ENCODE peak calls at places on chromosomes 12 and 14, in eight cellular contexts. M is stimulated activated CD4-positive, alpha-beta T cell treated with anti-CD3 and anti-CD28 coated beads, Interleukin-15, amount 100 ng/mL, for 24 hours; Z is GM13976; N is iPS-NIHi11; H is sciatic nerve; Y is left ventricle myocardium inferior; X is cardiac fibroblast; T is activated CD4-positive, alpha-beta T cell treated with anti-CD3 and anti-CD28 coated beads, Interleukin-2, amount 50 U/mL, for 1 hour. W is an unnamed sample.
A peak's percentile ranks its signal among the peaks of the same experiment; 100 is the strongest.

GRCh38 chr12:47087088-47087688 is 7.4 kb upstream of the AMIGO2 start:
- DNase-seq in N (no peak), Y (no peak), Z (no peak), H (no peak), T (no peak), X (peak; percentile 59), M (no peak), W (no peak)

GRCh38 chr14:100654814-100655795 is 67.9 kb upstream of the BEGAIN start:
- DNase-seq in N (peak; percentile 93), X (no peak), H (no peak), Z (peak; percentile 87), Y (no peak), M (peak; percentile 60), T (peak; percentile 48), W (peak; percentile 75)

GRCh38 chr12:18998343-18999270 is 130.9 kb upstream of the PLEKHA5 start:
- DNase-seq in H (no peak), M (no peak), N (no peak), Z (no peak), T (no peak), X (peak; percentile 88), Y (no peak), W (no peak)

GRCh38 chr14:26966942-26967341 is 369.1 kb upstream of the NOVA1 start:
- DNase-seq in Z (no peak), M (no peak), N (peak; percentile 6), Y (no peak), H (no peak), X (peak; percentile 25), T (no peak), W (no peak)

GRCh38 chr12:19227190-19227879 is 97.8 kb downstream of the PLEKHA5 start:
- DNase-seq in H (no peak), X (no peak), M (no peak), T (no peak), Y (no peak), N (no peak), Z (no peak), W (no peak)

GRCh38 chr12:56164345-56164729 is 6.2 kb downstream of the MYL6 start:
- DNase-seq in T (no peak), Z (no peak), N (no peak), X (no peak), H (no peak), M (no peak), Y (no peak), W (no peak)

GRCh38 chr14:104394606-104394910 is 185.0 kb upstream of the C14orf180 start:
- DNase-seq in H (no peak), X (no peak), Z (peak; percentile 29), Y (peak; percentile 10), M (no peak), T (no peak), N (no peak), W (no peak)

GRCh38 chr12:130351331-130351730 is 13.6 kb downstream of the PIWIL1 start:
- DNase-seq in M (no peak), H (no peak), Y (no peak), Z (no peak), N (no peak), T (no peak), X (no peak), W (no peak)

GRCh38 chr14:85443001-85443400 is 86.9 kb upstream of the FLRT2 start:
- DNase-seq in M (no peak), H (no peak), N (no peak), T (no peak), Z (no peak), X (peak; percentile 16), Y (no peak), W (no peak)

GRCh38 chr12:131196220-131196619 is 242.5 kb downstream of the ADGRD1 start:
- DNase-seq in M (no peak), Z (no peak), Y (no peak), H (peak; percentile 31), N (no peak), X (no peak), T (no peak), W (no peak)

GRCh38 chr12:6615802-6616201 is 8.6 kb upstream of the CHD4 start:
- DNase-seq in M (no peak), Z (no peak), X (no peak), H (no peak), T (no peak), Y (no peak), N (no peak), W (no peak)

GRCh38 chr14:105219753-105220152 is 28.6 kb upstream of the BTBD6 start:
- DNase-seq in M (no peak), Y (no peak), X (no peak), T (no peak), N (no peak), H (no peak), Z (no peak), W (no peak)

GRCh38 chr12:12207746-12208145 is 59.1 kb downstream of the LRP6 start:
- DNase-seq in H (no peak), Z (no peak), N (no peak), M (no peak), X (no peak), Y (no peak), T (no peak), W (no peak)

GRCh38 chr12:29547151-29547561 is 49.7 kb upstream of the OVCH1 start:
- DNase-seq in Z (no peak), Y (no peak), T (no peak), H (no peak), N (no peak), M (no peak), X (peak; percentile 43), W (no peak)

GRCh38 chr14:36580856-36581831 is 1.3 kb downstream of the NKX2-8 start:
- DNase-seq in N (peak; percentile 77), Y (peak; percentile 13), T (no peak), Z (peak; percentile 39), H (no peak), M (peak; percentile 41), X (peak; percentile 27), W (peak; percentile 59)

GRCh38 chr12:16165506-16165905 is 112.0 kb downstream of the SLC15A5 start:
- DNase-seq in N (peak; percentile 54), X (peak; percentile 83), T (no peak), M (peak; percentile 1), H (no peak), Y (no peak), Z (no peak), W (no peak)

GRCh38 chr14:69945905-69946304 is 66.7 kb downstream of the SMOC1 start:
- DNase-seq in H (no peak), X (no peak), Z (no peak), M (no peak), T (no peak), Y (no peak), N (no peak), W (no peak)

GRCh38 chr14:78399316-78399889 is 229.2 kb downstream of the NRXN3 start:
- DNase-seq in Y (no peak), T (no peak), H (no peak), X (peak; percentile 19), Z (no peak), N (peak; percentile 26), M (peak; percentile 13), W (no peak)

GRCh38 chr12:101889216-101889752 is 11.9 kb downstream of the DRAM1 start:
- DNase-seq in Z (no peak), H (no peak), X (no peak), Y (no peak), N (no peak), M (no peak), T (no peak), W (no peak)

GRCh38 chr12:26822051-26822450 is 10.9 kb downstream of the ITPR2 start:
- DNase-seq in N (no peak), X (no peak), Z (no peak), Y (no peak), H (no peak), M (no peak), T (no peak), W (no peak)

GRCh38 chr12:82862069-82862841 is 175.5 kb downstream of the TMTC2 start:
- DNase-seq in X (peak; percentile 30), N (no peak), T (no peak), Z (no peak), M (no peak), H (no peak), Y (no peak), W (no peak)

GRCh38 chr12:63163542-63163941 is 12.5 kb upstream of the AVPR1A start:
- DNase-seq in X (no peak), M (no peak), T (no peak), Y (no peak), N (no peak), Z (no peak), H (no peak), W (no peak)

GRCh38 chr14:106491851-106492250 is 965.5 kb downstream of the TMEM121 start:
- DNase-seq in T (no peak), X (no peak), Z (no peak), Y (no peak), H (no peak), N (no peak), M (peak; percentile 56), W (no peak)

GRCh38 chr14:31936100-31936499 is 141.0 kb upstream of the ARHGAP5 start:
- DNase-seq in H (no peak), T (no peak), M (no peak), Z (no peak), X (no peak), Y (no peak), N (no peak), W (no peak)

W was measured in GM13977.